ENCODE peak calls at places on chromosomes 5 and 9, in five cellular contexts. P is HepG2, C is WTC11, G is SK-N-SH, N is breast epithelium. R is an unnamed sample.

GRCh38 chr9:1200847-1201251 is 150.7 kb downstream of the DMRT2 start:
- DNase-seq in N (no peak), C (no peak), P (peak; percentile 56), G (no peak), R (no peak)

GRCh38 chr5:107414802-107415201 is 255.9 kb downstream of the EFNA5 start:
- DNase-seq in N (no peak), C (no peak), G (no peak), P (no peak), R (no peak)

GRCh38 chr5:154791535-154791934 is 36.4 kb downstream of the LARP1 start:
- DNase-seq in P (no peak), G (no peak), N (no peak), C (no peak), R (no peak)

GRCh38 chr5:96427823-96428222 is 5.2 kb downstream of the PCSK1 start:
- DNase-seq in N (no peak), C (no peak), G (no peak), P (no peak), R (no peak)

GRCh38 chr5:67012241-67012640 is 184.4 kb downstream of the CD180 start:
- DNase-seq in G (no peak), P (no peak), N (no peak), C (no peak), R (no peak)

GRCh38 chr9:20227166-20227874 is 395.0 kb downstream of the MLLT3 start:
- DNase-seq in C (no peak), N (no peak), G (no peak), P (no peak), R (no peak)

GRCh38 chr5:126015244-126016054 is 407.8 kb upstream of the GRAMD2B start:
- DNase-seq in N (no peak), P (no peak), C (no peak), G (peak; percentile 12), R (no peak)

GRCh38 chr5:107633171-107633901 is 37.4 kb downstream of the EFNA5 start:
- DNase-seq in N (no peak), P (no peak), G (no peak), C (no peak), R (no peak)

GRCh38 chr5:54484219-54484894 is 28.9 kb downstream of the HSPB3 start:
- DNase-seq in N (no peak), P (no peak), G (no peak), C (no peak), R (no peak)

GRCh38 chr9:78575791-78576190 is 278.9 kb downstream of the PSAT1 start:
- DNase-seq in N (no peak), C (no peak), P (no peak), G (no peak), R (no peak)

GRCh38 chr5:1035421-1036405 is 27.1 kb downstream of the NKD2 start:
- DNase-seq in P (no peak), N (no peak), G (peak; percentile 37), C (no peak), R (peak; percentile 12)

GRCh38 chr9:79686381-79687130 is 114.8 kb downstream of the TLE4 start:
- DNase-seq in N (peak; percentile 92), G (no peak), P (no peak), C (no peak), R (no peak)

GRCh38 chr9:113516840-113517577 is 53.5 kb downstream of the RGS3 start:
- DNase-seq in P (no peak), N (no peak), C (no peak), G (no peak), R (no peak)
- TF ChIP-seq CTCF in P (no peak), N (no peak), C (no peak), G (no peak), R (no peak)

GRCh38 chr5:150511641-150512367 is 3.9 kb downstream of the NDST1 start:
- DNase-seq in P (no peak), N (no peak), G (peak; percentile 70), C (peak; percentile 64), R (no peak)
- TF ChIP-seq CTCF in P (no peak), N (no peak), G (no peak), C (no peak), R (no peak)

DNA sequence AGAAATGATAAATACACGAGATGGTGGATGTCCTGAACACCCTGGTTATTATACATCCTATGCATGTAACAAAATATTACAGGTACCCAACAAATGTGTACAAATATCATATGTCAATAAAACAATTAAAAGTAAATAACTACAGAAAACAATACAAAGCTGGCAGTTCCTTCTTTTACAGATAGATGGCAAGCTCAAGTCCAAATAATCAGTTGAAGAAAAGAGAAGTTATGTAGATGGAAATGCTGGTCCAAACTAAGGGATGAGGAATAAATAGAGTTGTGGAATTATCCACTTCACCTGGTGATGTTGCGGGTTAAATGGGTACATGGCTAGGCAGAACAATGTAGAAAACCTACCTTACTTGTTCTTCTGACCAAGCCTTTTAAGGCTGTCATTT is 79.4 kb downstream of the PALM2AKAP2 start:
- DNase-seq in G (no peak), N (no peak), P (no peak), C (no peak), R (no peak)
- TF ChIP-seq CTCF in G (peak; percentile 44), N (no peak), P (no peak), C (no peak), R (no peak)

GRCh38 chr9:124457079-124457886 is 7.0 kb downstream of the ADGRD2 start:
- DNase-seq in G (no peak), P (no peak), N (no peak), C (no peak), R (no peak)

GRCh38 chr9:124456341-124457078 is 6.3 kb downstream of the ADGRD2 start:
- DNase-seq in P (no peak), C (no peak), N (no peak), G (no peak), R (no peak)

GRCh38 chr9:124455820-124456219 is 5.6 kb downstream of the ADGRD2 start:
- DNase-seq in C (no peak), G (no peak), N (no peak), P (no peak), R (no peak)

GRCh38 chr9:124458441-124458840 is 8.2 kb downstream of the ADGRD2 start:
- DNase-seq in N (no peak), P (no peak), C (no peak), G (no peak), R (no peak)

DNA sequence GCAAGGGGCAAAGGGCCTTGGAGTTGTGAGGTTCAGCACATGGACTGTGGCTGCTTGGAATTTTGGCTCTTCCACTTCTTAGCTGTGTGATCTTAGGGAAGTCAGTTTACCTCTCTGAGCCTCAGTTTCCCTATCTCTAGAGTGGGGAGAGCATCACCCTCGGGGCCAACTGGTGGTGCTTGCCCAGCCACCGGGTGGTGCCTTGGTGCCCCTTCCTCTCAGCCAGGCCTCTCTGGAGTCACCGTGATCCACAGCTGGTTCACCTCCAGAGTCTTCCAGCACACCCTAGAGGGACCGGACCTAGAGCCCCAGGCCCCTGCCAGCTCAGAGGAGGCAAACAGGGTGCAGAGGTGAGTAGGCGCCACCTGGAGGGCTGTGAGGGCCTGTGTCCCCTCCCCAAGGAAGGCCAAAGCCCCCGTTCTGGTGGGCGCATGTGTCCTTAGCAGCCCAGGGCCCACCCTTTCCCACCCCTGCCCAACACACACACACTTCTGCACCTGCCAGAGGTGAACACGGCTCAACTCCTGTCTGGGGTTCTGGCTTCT is 7.7 kb downstream of the ADGRD2 start:
- DNase-seq in C (no peak), P (no peak), N (no peak), G (no peak), R (no peak)
- TF ChIP-seq CTCF in C (no peak), P (peak; percentile 42), N (no peak), G (no peak), R (no peak)

GRCh38 chr5:14261237-14261636 is 118.1 kb downstream of the TRIO start:
- DNase-seq in C (no peak), P (no peak), N (no peak), G (no peak), R (no peak)
- TF ChIP-seq CTCF in C (no peak), P (no peak), N (no peak), G (no peak), R (no peak)

GRCh38 chr9:69292078-69292477 is 32.9 kb upstream of the ENTREP1 start:
- DNase-seq in C (no peak), N (no peak), P (peak; percentile 10), G (no peak), R (no peak)
- TF ChIP-seq CTCF in C (no peak), N (no peak), P (peak; percentile 33), G (no peak), R (no peak)

DNA sequence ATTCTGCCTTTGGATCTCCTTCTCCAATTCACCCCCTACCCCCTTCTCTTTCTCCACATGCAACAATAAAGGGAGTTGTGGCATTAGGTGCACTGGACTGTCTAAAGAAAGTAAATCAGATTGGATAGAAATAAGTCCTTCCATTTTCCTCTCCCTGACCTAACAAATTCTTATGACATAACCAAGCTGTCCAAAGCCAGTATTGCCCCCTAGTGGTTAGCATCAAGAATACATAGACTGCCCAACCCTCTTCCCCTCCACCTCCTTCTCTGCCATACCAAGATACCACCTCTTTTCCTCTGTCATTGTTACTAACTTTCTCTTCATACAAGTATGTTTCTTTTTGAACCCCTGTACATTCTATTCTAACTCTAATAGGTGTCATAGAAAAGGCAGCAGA is 45.7 kb downstream of the PPARGC1B start:
- DNase-seq in C (no peak), N (no peak), P (peak; percentile 25), G (no peak), R (no peak)
- TF ChIP-seq CTCF in C (peak; percentile 58), N (no peak), P (peak; percentile 47), G (peak; percentile 42), R (peak; percentile 12)

GRCh38 chr5:146904890-146905289 is 26.3 kb upstream of the PPP2R2B start:
- DNase-seq in C (no peak), G (no peak), P (no peak), N (no peak), R (no peak)

GRCh38 chr5:146909496-146910068 is 31.0 kb upstream of the PPP2R2B start:
- DNase-seq in G (peak; percentile 39), N (no peak), P (no peak), C (no peak), R (no peak)

GRCh38 chr5:146903789-146904188 is 25.2 kb upstream of the PPP2R2B start:
- DNase-seq in G (no peak), P (no peak), C (no peak), N (no peak), R (no peak)

GRCh38 chr5:146910239-146910638 is 31.7 kb upstream of the PPP2R2B start:
- DNase-seq in P (no peak), C (no peak), N (no peak), G (no peak), R (no peak)

GRCh38 chr5:146906803-146907202 is 28.2 kb upstream of the PPP2R2B start:
- DNase-seq in N (no peak), C (peak; percentile 76), G (no peak), P (no peak), R (no peak)
- TF ChIP-seq CTCF in N (no peak), C (peak; percentile 40), G (peak; percentile 21), P (no peak), R (no peak)